ENCODE peak calls at places on chromosomes 1 and 21, in four cellular contexts. X is heart right ventricle; T is stimulated activated CD4-positive, alpha-beta T cell treated with anti-CD3 and anti-CD28 coated beads, Interleukin-1b, Interleukin-23, amount 100 ng/mL, for 1 hour; V is transverse colon. I is an unnamed sample.

GRCh38 chr1:190564117-190564516 is 86.5 kb upstream of the BRINP3 start:
- DNase-seq in X (no peak), T (no peak), V (no peak), I (no peak)

GRCh38 chr21:44955141-44955802 is 15.4 kb downstream of the SLX9 start:
- DNase-seq in X (no peak), T (no peak), V (no peak), I (no peak)

GRCh38 chr1:67342002-67342890 is 34.6 kb downstream of the IL12RB2 start:
- DNase-seq in X (no peak), T (no peak), V (no peak), I (no peak)

GRCh38 chr1:170133663-170134062 is 12.1 kb upstream of the NTMT2 start:
- DNase-seq in X (no peak), T (no peak), V (no peak), I (no peak)

GRCh38 chr1:1004780-1005697 is 5.1 kb upstream of the HES4 start:
- DNase-seq in X (no peak), T (no peak), V (peak; percentile 36), I (no peak)

GRCh38 chr1:228392111-228392936 is 14.3 kb downstream of the TRIM11 start:
- DNase-seq in X (no peak), T (no peak), V (no peak), I (no peak)

GRCh38 chr21:38277501-38278111 is 20.8 kb downstream of the KCNJ15 start:
- DNase-seq in X (no peak), T (no peak), V (no peak), I (peak; percentile 60)

GRCh38 chr1:154936416-154937050 is at the start of gene PMVK:
- DNase-seq in X (peak; percentile 92), T (peak; percentile 84), V (peak; percentile 97), I (peak; percentile 95)

GRCh38 chr1:162996261-162996660 is 72.9 kb upstream of the RGS4 start:
- DNase-seq in X (no peak), T (no peak), V (no peak), I (no peak)

GRCh38 chr1:12556368-12556930 is 61.6 kb downstream of the DHRS3 start:
- DNase-seq in X (peak; percentile 61), T (no peak), V (peak; percentile 39), I (peak; percentile 75)

GRCh38 chr1:155759966-155760630 is 71.2 kb downstream of the DAP3 start:
- DNase-seq in X (no peak), T (no peak), V (no peak), I (no peak)

GRCh38 chr1:175572932-175573871 is 170.2 kb downstream of the TNR start:
- DNase-seq in X (no peak), T (no peak), V (peak; percentile 9), I (no peak)

GRCh38 chr1:4309676-4310320 is 344.6 kb upstream of the AJAP1 start:
- DNase-seq in X (no peak), T (no peak), V (no peak), I (no peak)

GRCh38 chr1:154221815-154222081 is 993 bp downstream of the UBAP2L start:
- DNase-seq in X (no peak), T (no peak), V (no peak), I (no peak)

GRCh38 chr1:184745929-184746583 is 8.6 kb downstream of the EDEM3 start:
- DNase-seq in X (no peak), T (no peak), V (no peak), I (no peak)

GRCh38 chr21:34989337-34990151 is 59.6 kb downstream of the RUNX1 start:
- DNase-seq in X (no peak), T (no peak), V (no peak), I (no peak)

GRCh38 chr1:147897030-147897756 is 5.4 kb upstream of the GJA8 start:
- DNase-seq in X (no peak), T (no peak), V (no peak), I (no peak)

GRCh38 chr1:58926177-58926576 is 142.3 kb upstream of the JUN start:
- DNase-seq in X (no peak), T (no peak), V (no peak), I (no peak)

GRCh38 chr21:42681296-42682206 is 28.1 kb downstream of the PDE9A start:
- DNase-seq in X (no peak), T (no peak), V (no peak), I (no peak)

GRCh38 chr1:33182896-33183295 is 1.1 kb upstream of the TRIM62 start:
- DNase-seq in X (no peak), T (no peak), V (no peak), I (no peak)

GRCh38 chr1:169144941-169145626 is 38.6 kb downstream of the ATP1B1 start:
- DNase-seq in X (no peak), T (no peak), V (no peak), I (no peak)

GRCh38 chr1:245225709-245226464 is 71.1 kb downstream of the KIF26B start:
- DNase-seq in X (no peak), T (no peak), V (no peak), I (no peak)

GRCh38 chr1:232769718-232770117 is 35.5 kb upstream of the MAP10 start:
- DNase-seq in X (no peak), T (no peak), V (no peak), I (no peak)

GRCh38 chr1:7831458-7831857 is 21.4 kb downstream of the UTS2 start:
- DNase-seq in X (no peak), T (no peak), V (no peak), I (no peak)

GRCh38 chr1:202835548-202836072 is 24.9 kb downstream of the PCAT6 start:
- DNase-seq in X (no peak), T (no peak), V (no peak), I (no peak)

GRCh38 chr1:178939328-178939727 is 68.5 kb upstream of the ANGPTL1 start:
- DNase-seq in X (no peak), T (no peak), V (no peak), I (peak; percentile 45)

GRCh38 chr1:64934115-64934880 is 32.1 kb downstream of the JAK1 start:
- DNase-seq in X (no peak), T (no peak), V (no peak), I (no peak)

GRCh38 chr1:53698381-53698980 is 40.5 kb downstream of the GLIS1 start:
- DNase-seq in X (no peak), T (no peak), V (no peak), I (no peak)

GRCh38 chr1:62318756-62319544 is at the start of gene KANK4:
- DNase-seq in X (no peak), T (no peak), V (peak; percentile 45), I (no peak)

GRCh38 chr1:168917796-168918195 is 188.7 kb upstream of the ATP1B1 start:
- DNase-seq in X (no peak), T (no peak), V (no peak), I (no peak)

GRCh38 chr1:185536165-185536920 is 197.8 kb upstream of the HMCN1 start:
- DNase-seq in X (no peak), T (no peak), V (no peak), I (no peak)

GRCh38 chr1:19582318-19582717 is 61.8 kb upstream of the NBL1 start:
- DNase-seq in X (peak; percentile 61), T (peak; percentile 38), V (peak; percentile 88), I (no peak)

I was measured in tibial nerve.